ENCODE peak calls at places on chromosomes 4 and X, in ten cellular contexts. One of them, this sample, is unnamed.

GRCh38 chr4:108774809-108775530 is 12.1 kb upstream of the ETNPPL start:
- DNase-seq in iPS DF 6.9: no peak
- DNase-seq in left lung: peak; percentile 39
- DNase-seq in astrocyte of the cerebellum: no peak
- DNase-seq in bronchial epithelial cell: no peak
- DNase-seq in CD8-positive, alpha-beta memory T cell: no peak
- DNase-seq in effector memory CD4-positive, alpha-beta T cell: no peak
- DNase-seq in aorta: peak; percentile 80
- DNase-seq in mucosa of descending colon: no peak
- DNase-seq in CD4-positive, alpha-beta memory T cell: no peak
- DNase-seq in this sample: no peak

GRCh38 chr4:53055274-53055673 is 193.2 kb downstream of the RASL11B start:
- DNase-seq in iPS DF 6.9: no peak
- DNase-seq in left lung: no peak
- DNase-seq in astrocyte of the cerebellum: peak; percentile 88
- DNase-seq in bronchial epithelial cell: peak; percentile 13
- DNase-seq in CD8-positive, alpha-beta memory T cell: no peak
- DNase-seq in effector memory CD4-positive, alpha-beta T cell: no peak
- DNase-seq in aorta: no peak
- DNase-seq in mucosa of descending colon: no peak
- DNase-seq in CD4-positive, alpha-beta memory T cell: no peak
- DNase-seq in this sample: peak; percentile 85

GRCh38 chr4:29770627-29771026 is 949.5 kb upstream of the PCDH7 start:
- DNase-seq in iPS DF 6.9: no peak
- DNase-seq in left lung: no peak
- DNase-seq in astrocyte of the cerebellum: peak; percentile 0
- DNase-seq in bronchial epithelial cell: no peak
- DNase-seq in CD8-positive, alpha-beta memory T cell: no peak
- DNase-seq in effector memory CD4-positive, alpha-beta T cell: no peak
- DNase-seq in aorta: no peak
- DNase-seq in mucosa of descending colon: no peak
- DNase-seq in CD4-positive, alpha-beta memory T cell: no peak
- DNase-seq in this sample: no peak

GRCh38 chr4:128177376-128177959 is 110.1 kb downstream of the PGRMC2 start:
- DNase-seq in iPS DF 6.9: no peak
- DNase-seq in left lung: no peak
- DNase-seq in astrocyte of the cerebellum: no peak
- DNase-seq in bronchial epithelial cell: no peak
- DNase-seq in CD8-positive, alpha-beta memory T cell: no peak
- DNase-seq in effector memory CD4-positive, alpha-beta T cell: no peak
- DNase-seq in aorta: no peak
- DNase-seq in mucosa of descending colon: no peak
- DNase-seq in CD4-positive, alpha-beta memory T cell: no peak
- DNase-seq in this sample: no peak

GRCh38 chrX:16836371-16836770 is 33.8 kb downstream of the RBBP7 start:
- DNase-seq in iPS DF 6.9: no peak
- DNase-seq in left lung: no peak
- DNase-seq in astrocyte of the cerebellum: no peak
- DNase-seq in bronchial epithelial cell: peak; percentile 19
- DNase-seq in CD8-positive, alpha-beta memory T cell: no peak
- DNase-seq in effector memory CD4-positive, alpha-beta T cell: no peak
- DNase-seq in aorta: no peak
- DNase-seq in mucosa of descending colon: peak; percentile 32
- DNase-seq in CD4-positive, alpha-beta memory T cell: no peak
- DNase-seq in this sample: no peak

GRCh38 chrX:119238557-119238956 is 2.5 kb downstream of the PGRMC1 start:
- DNase-seq in iPS DF 6.9: no peak
- DNase-seq in left lung: no peak
- DNase-seq in astrocyte of the cerebellum: no peak
- DNase-seq in bronchial epithelial cell: peak; percentile 10
- DNase-seq in CD8-positive, alpha-beta memory T cell: no peak
- DNase-seq in effector memory CD4-positive, alpha-beta T cell: no peak
- DNase-seq in aorta: no peak
- DNase-seq in mucosa of descending colon: no peak
- DNase-seq in CD4-positive, alpha-beta memory T cell: no peak
- DNase-seq in this sample: no peak

GRCh38 chr4:26372525-26373172 is 51.8 kb downstream of the RBPJ start:
- DNase-seq in iPS DF 6.9: no peak
- DNase-seq in left lung: no peak
- DNase-seq in astrocyte of the cerebellum: peak; percentile 90
- DNase-seq in bronchial epithelial cell: peak; percentile 60
- DNase-seq in CD8-positive, alpha-beta memory T cell: peak; percentile 69
- DNase-seq in effector memory CD4-positive, alpha-beta T cell: peak; percentile 9
- DNase-seq in aorta: no peak
- DNase-seq in mucosa of descending colon: no peak
- DNase-seq in CD4-positive, alpha-beta memory T cell: peak; percentile 70
- DNase-seq in this sample: peak; percentile 76

GRCh38 chr4:64713256-64713840 is 304.1 kb upstream of the TECRL start:
- DNase-seq in iPS DF 6.9: no peak
- DNase-seq in left lung: no peak
- DNase-seq in astrocyte of the cerebellum: peak; percentile 11
- DNase-seq in bronchial epithelial cell: peak; percentile 50
- DNase-seq in CD8-positive, alpha-beta memory T cell: no peak
- DNase-seq in effector memory CD4-positive, alpha-beta T cell: no peak
- DNase-seq in aorta: no peak
- DNase-seq in mucosa of descending colon: no peak
- DNase-seq in CD4-positive, alpha-beta memory T cell: no peak
- DNase-seq in this sample: no peak

GRCh38 chr4:173433447-173433846 is 34.5 kb upstream of the SCRG1 start:
- DNase-seq in iPS DF 6.9: no peak
- DNase-seq in left lung: no peak
- DNase-seq in astrocyte of the cerebellum: no peak
- DNase-seq in bronchial epithelial cell: no peak
- DNase-seq in CD8-positive, alpha-beta memory T cell: no peak
- DNase-seq in effector memory CD4-positive, alpha-beta T cell: no peak
- DNase-seq in aorta: no peak
- DNase-seq in mucosa of descending colon: no peak
- DNase-seq in CD4-positive, alpha-beta memory T cell: no peak
- DNase-seq in this sample: no peak

GRCh38 chr4:173434226-173434625 is 35.3 kb upstream of the SCRG1 start:
- DNase-seq in iPS DF 6.9: no peak
- DNase-seq in left lung: no peak
- DNase-seq in astrocyte of the cerebellum: no peak
- DNase-seq in bronchial epithelial cell: no peak
- DNase-seq in CD8-positive, alpha-beta memory T cell: no peak
- DNase-seq in effector memory CD4-positive, alpha-beta T cell: no peak
- DNase-seq in aorta: no peak
- DNase-seq in mucosa of descending colon: no peak
- DNase-seq in CD4-positive, alpha-beta memory T cell: no peak
- DNase-seq in this sample: no peak

GRCh38 chr4:173436866-173437265 is 38.0 kb upstream of the SCRG1 start:
- DNase-seq in iPS DF 6.9: no peak
- DNase-seq in left lung: no peak
- DNase-seq in astrocyte of the cerebellum: no peak
- DNase-seq in bronchial epithelial cell: no peak
- DNase-seq in CD8-positive, alpha-beta memory T cell: no peak
- DNase-seq in effector memory CD4-positive, alpha-beta T cell: no peak
- DNase-seq in aorta: no peak
- DNase-seq in mucosa of descending colon: no peak
- DNase-seq in CD4-positive, alpha-beta memory T cell: no peak
- DNase-seq in this sample: no peak

GRCh38 chr4:173432430-173432829 is 33.5 kb upstream of the SCRG1 start:
- DNase-seq in iPS DF 6.9: no peak
- DNase-seq in left lung: no peak
- DNase-seq in astrocyte of the cerebellum: no peak
- DNase-seq in bronchial epithelial cell: no peak
- DNase-seq in CD8-positive, alpha-beta memory T cell: no peak
- DNase-seq in effector memory CD4-positive, alpha-beta T cell: no peak
- DNase-seq in aorta: no peak
- DNase-seq in mucosa of descending colon: no peak
- DNase-seq in CD4-positive, alpha-beta memory T cell: no peak
- DNase-seq in this sample: no peak

DNA sequence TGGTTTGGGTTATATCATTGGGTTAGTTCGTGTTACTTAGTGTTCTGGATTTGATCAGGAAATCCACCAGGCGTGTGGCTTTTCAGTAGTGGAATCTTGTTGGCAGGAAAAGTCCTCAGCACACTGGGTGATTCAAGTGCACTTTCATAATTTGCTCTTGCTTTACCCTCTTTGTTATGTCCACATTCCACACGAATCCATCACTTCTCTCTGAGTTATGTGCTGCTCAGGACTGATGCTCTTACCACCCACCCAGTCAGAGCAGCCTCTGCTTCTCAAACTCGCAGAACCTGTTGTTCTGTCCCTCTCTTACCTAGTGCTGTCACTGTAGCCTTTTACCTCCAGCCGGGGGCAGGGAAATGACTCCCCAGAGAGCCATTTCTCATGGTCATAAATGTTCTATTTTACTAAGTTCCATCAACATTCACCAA is 37.2 kb upstream of the SCRG1 start:
- DNase-seq in iPS DF 6.9: no peak
- DNase-seq in left lung: no peak
- DNase-seq in astrocyte of the cerebellum: peak; percentile 76
- DNase-seq in bronchial epithelial cell: peak; percentile 62
- DNase-seq in CD8-positive, alpha-beta memory T cell: no peak
- DNase-seq in effector memory CD4-positive, alpha-beta T cell: no peak
- DNase-seq in aorta: no peak
- DNase-seq in mucosa of descending colon: no peak
- DNase-seq in CD4-positive, alpha-beta memory T cell: no peak
- DNase-seq in this sample: no peak
- H3K4me3 ChIP-seq in iPS DF 6.9: no peak overlapping the region
- H3K4me3 ChIP-seq in left lung: no peak overlapping the region
- H3K4me3 ChIP-seq in astrocyte of the cerebellum: no peak overlapping the region
- H3K4me3 ChIP-seq in bronchial epithelial cell: no peak overlapping the region
- H3K4me3 ChIP-seq in CD8-positive, alpha-beta memory T cell: no peak overlapping the region
- H3K4me3 ChIP-seq in effector memory CD4-positive, alpha-beta T cell: no peak overlapping the region
- H3K4me3 ChIP-seq in aorta: no peak overlapping the region
- H3K4me3 ChIP-seq in mucosa of descending colon: no peak overlapping the region
- H3K4me3 ChIP-seq in CD4-positive, alpha-beta memory T cell: no peak overlapping the region
- H3K4me3 ChIP-seq in this sample: no peak overlapping the region

GRCh38 chrX:106995678-106996077 is 4.3 kb downstream of the MORC4 start:
- DNase-seq in iPS DF 6.9: no peak
- DNase-seq in left lung: no peak
- DNase-seq in astrocyte of the cerebellum: no peak
- DNase-seq in bronchial epithelial cell: no peak
- DNase-seq in CD8-positive, alpha-beta memory T cell: no peak
- DNase-seq in effector memory CD4-positive, alpha-beta T cell: no peak
- DNase-seq in aorta: no peak
- DNase-seq in mucosa of descending colon: no peak
- DNase-seq in CD4-positive, alpha-beta memory T cell: no peak
- DNase-seq in this sample: no peak

GRCh38 chrX:106997611-106998010 is 2.4 kb downstream of the MORC4 start:
- DNase-seq in iPS DF 6.9: no peak
- DNase-seq in left lung: no peak
- DNase-seq in astrocyte of the cerebellum: no peak
- DNase-seq in bronchial epithelial cell: no peak
- DNase-seq in CD8-positive, alpha-beta memory T cell: no peak
- DNase-seq in effector memory CD4-positive, alpha-beta T cell: no peak
- DNase-seq in aorta: no peak
- DNase-seq in mucosa of descending colon: no peak
- DNase-seq in CD4-positive, alpha-beta memory T cell: no peak
- DNase-seq in this sample: no peak

GRCh38 chrX:107000013-107000515 is at the start of gene MORC4:
- DNase-seq in iPS DF 6.9: peak; percentile 37
- DNase-seq in left lung: peak; percentile 82
- DNase-seq in astrocyte of the cerebellum: peak; percentile 28
- DNase-seq in bronchial epithelial cell: peak; percentile 86
- DNase-seq in CD8-positive, alpha-beta memory T cell: peak; percentile 70
- DNase-seq in effector memory CD4-positive, alpha-beta T cell: peak; percentile 44
- DNase-seq in aorta: peak; percentile 93
- DNase-seq in mucosa of descending colon: peak; percentile 82
- DNase-seq in CD4-positive, alpha-beta memory T cell: peak; percentile 72
- DNase-seq in this sample: peak; percentile 17

GRCh38 chrX:106999002-106999975 is 723 bp downstream of the MORC4 start:
- DNase-seq in iPS DF 6.9: no peak
- DNase-seq in left lung: peak; percentile 55
- DNase-seq in astrocyte of the cerebellum: peak; percentile 11
- DNase-seq in bronchial epithelial cell: peak; percentile 42
- DNase-seq in CD8-positive, alpha-beta memory T cell: peak; percentile 60
- DNase-seq in effector memory CD4-positive, alpha-beta T cell: peak; percentile 17
- DNase-seq in aorta: peak; percentile 82
- DNase-seq in mucosa of descending colon: peak; percentile 62
- DNase-seq in CD4-positive, alpha-beta memory T cell: peak; percentile 46
- DNase-seq in this sample: peak; percentile 17
- H3K4me3 ChIP-seq in iPS DF 6.9: peak overlapping the region; percentile 82
- H3K4me3 ChIP-seq in left lung: peak overlapping the region; percentile 49
- H3K4me3 ChIP-seq in astrocyte of the cerebellum: peak overlapping the region; percentile 50
- H3K4me3 ChIP-seq in bronchial epithelial cell: peak overlapping the region; percentile 54
- H3K4me3 ChIP-seq in CD8-positive, alpha-beta memory T cell: peak overlapping the region; percentile 58
- H3K4me3 ChIP-seq in effector memory CD4-positive, alpha-beta T cell: peak overlapping the region; percentile 49
- H3K4me3 ChIP-seq in aorta: peak overlapping the region; percentile 79
- H3K4me3 ChIP-seq in mucosa of descending colon: peak overlapping the region; percentile 32
- H3K4me3 ChIP-seq in CD4-positive, alpha-beta memory T cell: peak overlapping the region; percentile 53
- H3K4me3 ChIP-seq in this sample: peak overlapping the region; percentile 53

GRCh38 chrX:56783450-56783831 is 54.4 kb downstream of the NBDY start:
- DNase-seq in iPS DF 6.9: no peak
- DNase-seq in left lung: peak; percentile 82
- DNase-seq in astrocyte of the cerebellum: peak; percentile 55
- DNase-seq in bronchial epithelial cell: no peak
- DNase-seq in CD8-positive, alpha-beta memory T cell: no peak
- DNase-seq in effector memory CD4-positive, alpha-beta T cell: peak; percentile 58
- DNase-seq in aorta: peak; percentile 94
- DNase-seq in mucosa of descending colon: no peak
- DNase-seq in CD4-positive, alpha-beta memory T cell: no peak
- DNase-seq in this sample: no peak
- H3K4me3 ChIP-seq in iPS DF 6.9: no peak overlapping the region
- H3K4me3 ChIP-seq in left lung: no peak overlapping the region
- H3K4me3 ChIP-seq in astrocyte of the cerebellum: peak overlapping the region; percentile 32
- H3K4me3 ChIP-seq in bronchial epithelial cell: no peak overlapping the region
- H3K4me3 ChIP-seq in CD8-positive, alpha-beta memory T cell: no peak overlapping the region
- H3K4me3 ChIP-seq in effector memory CD4-positive, alpha-beta T cell: peak overlapping the region; percentile 37
- H3K4me3 ChIP-seq in aorta: no peak overlapping the region
- H3K4me3 ChIP-seq in mucosa of descending colon: no peak overlapping the region
- H3K4me3 ChIP-seq in CD4-positive, alpha-beta memory T cell: no peak overlapping the region
- H3K4me3 ChIP-seq in this sample: no peak overlapping the region

GRCh38 chr4:16603178-16603577 is 295.3 kb downstream of the LDB2 start:
- DNase-seq in iPS DF 6.9: no peak
- DNase-seq in left lung: no peak
- DNase-seq in astrocyte of the cerebellum: no peak
- DNase-seq in bronchial epithelial cell: no peak
- DNase-seq in CD8-positive, alpha-beta memory T cell: no peak
- DNase-seq in effector memory CD4-positive, alpha-beta T cell: no peak
- DNase-seq in aorta: no peak
- DNase-seq in mucosa of descending colon: no peak
- DNase-seq in CD4-positive, alpha-beta memory T cell: no peak
- DNase-seq in this sample: no peak

GRCh38 chr4:16596267-16596666 is 302.2 kb downstream of the LDB2 start:
- DNase-seq in iPS DF 6.9: no peak
- DNase-seq in left lung: no peak
- DNase-seq in astrocyte of the cerebellum: no peak
- DNase-seq in bronchial epithelial cell: no peak
- DNase-seq in CD8-positive, alpha-beta memory T cell: no peak
- DNase-seq in effector memory CD4-positive, alpha-beta T cell: no peak
- DNase-seq in aorta: no peak
- DNase-seq in mucosa of descending colon: no peak
- DNase-seq in CD4-positive, alpha-beta memory T cell: no peak
- DNase-seq in this sample: no peak

GRCh38 chr4:16597829-16598228 is 300.6 kb downstream of the LDB2 start:
- DNase-seq in iPS DF 6.9: no peak
- DNase-seq in left lung: no peak
- DNase-seq in astrocyte of the cerebellum: no peak
- DNase-seq in bronchial epithelial cell: no peak
- DNase-seq in CD8-positive, alpha-beta memory T cell: no peak
- DNase-seq in effector memory CD4-positive, alpha-beta T cell: no peak
- DNase-seq in aorta: no peak
- DNase-seq in mucosa of descending colon: no peak
- DNase-seq in CD4-positive, alpha-beta memory T cell: no peak
- DNase-seq in this sample: no peak

DNA sequence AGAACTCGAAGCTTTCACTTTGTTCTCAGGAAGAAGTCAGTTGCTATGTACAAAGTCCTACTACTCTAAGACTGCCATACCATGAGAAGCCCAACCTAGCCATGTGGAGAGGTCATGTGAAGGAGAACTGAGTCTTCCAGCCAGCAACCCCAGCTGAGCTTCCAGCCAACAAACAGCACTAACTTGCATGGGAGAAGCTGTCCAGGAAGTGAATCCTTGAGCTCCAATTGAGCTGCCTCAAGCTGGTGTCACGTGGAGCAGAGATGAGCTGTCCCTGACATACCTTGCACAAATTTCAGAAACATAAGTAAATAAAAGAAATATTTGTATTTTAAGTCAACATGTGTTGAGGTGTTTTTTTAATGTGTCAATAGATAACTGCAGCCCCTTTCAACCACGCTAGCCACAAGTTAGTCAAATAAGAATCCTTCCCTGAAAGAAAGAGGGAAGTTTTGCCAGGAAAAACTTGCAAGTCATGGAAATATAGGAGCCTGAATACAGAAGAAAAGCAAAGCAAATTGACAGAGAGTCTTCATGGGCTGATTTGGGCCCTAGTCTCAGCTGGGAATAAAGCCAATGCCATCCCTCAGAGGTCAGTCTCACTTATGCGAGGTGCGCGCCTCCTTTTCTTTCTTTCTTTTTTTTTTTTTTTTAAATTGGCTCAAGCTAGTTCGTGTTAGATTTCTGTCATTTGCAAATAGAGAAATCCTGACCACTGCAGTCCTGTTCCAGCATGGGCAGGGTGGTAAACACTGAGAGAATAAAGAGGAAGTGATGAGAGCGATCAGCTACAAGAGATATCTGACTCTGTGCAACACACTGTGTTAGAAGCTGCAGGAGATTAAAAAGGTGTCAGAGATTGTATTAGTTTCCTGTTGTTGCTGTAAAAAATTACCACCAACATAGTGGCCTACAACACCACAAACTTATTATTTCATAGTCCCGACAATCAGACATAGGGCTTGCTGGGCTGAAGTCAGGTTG is 299.9 kb downstream of the LDB2 start:
- DNase-seq in iPS DF 6.9: no peak
- DNase-seq in left lung: no peak
- DNase-seq in astrocyte of the cerebellum: no peak
- DNase-seq in bronchial epithelial cell: no peak
- DNase-seq in CD8-positive, alpha-beta memory T cell: no peak
- DNase-seq in effector memory CD4-positive, alpha-beta T cell: no peak
- DNase-seq in aorta: no peak
- DNase-seq in mucosa of descending colon: no peak
- DNase-seq in CD4-positive, alpha-beta memory T cell: no peak
- DNase-seq in this sample: no peak
- H3K4me3 ChIP-seq in iPS DF 6.9: no peak overlapping the region
- H3K4me3 ChIP-seq in left lung: no peak overlapping the region
- H3K4me3 ChIP-seq in astrocyte of the cerebellum: no peak overlapping the region
- H3K4me3 ChIP-seq in bronchial epithelial cell: no peak overlapping the region
- H3K4me3 ChIP-seq in CD8-positive, alpha-beta memory T cell: no peak overlapping the region
- H3K4me3 ChIP-seq in effector memory CD4-positive, alpha-beta T cell: no peak overlapping the region
- H3K4me3 ChIP-seq in aorta: no peak overlapping the region
- H3K4me3 ChIP-seq in mucosa of descending colon: no peak overlapping the region
- H3K4me3 ChIP-seq in CD4-positive, alpha-beta memory T cell: no peak overlapping the region
- H3K4me3 ChIP-seq in this sample: no peak overlapping the region